ENCODE peak calls at places on chromosomes 11 and 22, in seven cellular contexts. U, S, Z, R, K, H and W are unnamed samples.

GRCh38 chr22:28129319-28129962 is 210.4 kb upstream of the PITPNB start:
- DNase-seq in U (no peak), S (no peak), Z (no peak), R (peak; percentile 46), K (no peak), H (no peak), W (no peak)

GRCh38 chr11:19455731-19456130 is 215.0 kb upstream of the E2F8 start:
- DNase-seq in U (no peak), S (no peak), Z (no peak), R (no peak), K (no peak), H (no peak), W (no peak)

GRCh38 chr11:72577271-72577681 is 96.9 kb downstream of the PDE2A start:
- DNase-seq in U (peak; percentile 42), S (no peak), Z (no peak), R (no peak), K (no peak), H (no peak), W (no peak)

GRCh38 chr22:34880667-34881066 is 185.3 kb upstream of the ISX start:
- DNase-seq in U (no peak), S (no peak), Z (no peak), R (no peak), K (no peak), H (no peak), W (no peak)

GRCh38 chr22:38294193-38294592 is 21.4 kb upstream of the TMEM184B start:
- DNase-seq in U (no peak), S (no peak), Z (no peak), R (no peak), K (no peak), H (no peak), W (no peak)

GRCh38 chr11:123754101-123754568 is at the start of gene OR6X1:
- DNase-seq in U (no peak), S (no peak), Z (no peak), R (no peak), K (no peak), H (no peak), W (no peak)

GRCh38 chr22:44811141-44811540 is 58.8 kb downstream of the ARHGAP8 start:
- DNase-seq in U (peak; percentile 15), S (no peak), Z (no peak), R (no peak), K (no peak), H (no peak), W (no peak)

GRCh38 chr11:11290354-11290753 is 62.7 kb downstream of the CSNK2A3 start:
- DNase-seq in U (no peak), S (no peak), Z (no peak), R (no peak), K (no peak), H (no peak), W (no peak)

GRCh38 chr11:77813256-77813655 is 7.3 kb downstream of the RSF1 start:
- DNase-seq in U (no peak), S (no peak), Z (no peak), R (no peak), K (no peak), H (no peak), W (no peak)

GRCh38 chr11:68010058-68011041 is at the start of gene ALDH3B1:
- DNase-seq in U (no peak), S (peak; percentile 96), Z (peak; percentile 88), R (peak; percentile 90), K (no peak), H (no peak), W (no peak)

GRCh38 chr22:18110944-18111758 is 542 bp downstream of the TUBA8 start:
- DNase-seq in U (no peak), S (no peak), Z (no peak), R (no peak), K (no peak), H (no peak), W (no peak)
- H3K27ac ChIP-seq in U (no peak overlapping the region), S (peak overlapping the region; percentile 68), Z (no peak overlapping the region), R (no peak overlapping the region), K (no peak overlapping the region), H (no peak overlapping the region), W (no peak overlapping the region)

GRCh38 chr22:30312053-30312452 is 14.7 kb downstream of the TBC1D10A start:
- DNase-seq in U (no peak), S (no peak), Z (no peak), R (peak; percentile 77), K (no peak), H (no peak), W (no peak)

GRCh38 chr22:30308518-30309230 is 18.1 kb downstream of the TBC1D10A start:
- DNase-seq in U (no peak), S (no peak), Z (no peak), R (no peak), K (no peak), H (no peak), W (no peak)

GRCh38 chr22:30310881-30311771 is 15.6 kb downstream of the TBC1D10A start:
- DNase-seq in U (no peak), S (peak; percentile 82), Z (peak; percentile 84), R (peak; percentile 58), K (no peak), H (no peak), W (no peak)

GRCh38 chr22:30308096-30308495 is 18.6 kb downstream of the TBC1D10A start:
- DNase-seq in U (no peak), S (no peak), Z (no peak), R (no peak), K (no peak), H (no peak), W (no peak)

GRCh38 chr22:30309981-30310672 is 16.6 kb downstream of the TBC1D10A start:
- DNase-seq in U (no peak), S (no peak), Z (peak; percentile 66), R (no peak), K (no peak), H (no peak), W (no peak)
- H3K27ac ChIP-seq in U (no peak overlapping the region), S (peak overlapping the region; percentile 33), Z (peak overlapping the region; percentile 74), R (no peak overlapping the region), K (no peak overlapping the region), H (peak overlapping the region; percentile 80), W (no peak overlapping the region)

GRCh38 chr11:47566166-47566546 is 757 bp downstream of the PTPMT1 start:
- DNase-seq in U (no peak), S (no peak), Z (no peak), R (peak; percentile 25), K (no peak), H (no peak), W (no peak)
- H3K27ac ChIP-seq in U (peak overlapping the region; percentile 72), S (no peak overlapping the region), Z (peak overlapping the region; percentile 45), R (peak overlapping the region; percentile 38), K (peak overlapping the region; percentile 89), H (peak overlapping the region; percentile 63), W (peak overlapping the region; percentile 21)

DNA sequence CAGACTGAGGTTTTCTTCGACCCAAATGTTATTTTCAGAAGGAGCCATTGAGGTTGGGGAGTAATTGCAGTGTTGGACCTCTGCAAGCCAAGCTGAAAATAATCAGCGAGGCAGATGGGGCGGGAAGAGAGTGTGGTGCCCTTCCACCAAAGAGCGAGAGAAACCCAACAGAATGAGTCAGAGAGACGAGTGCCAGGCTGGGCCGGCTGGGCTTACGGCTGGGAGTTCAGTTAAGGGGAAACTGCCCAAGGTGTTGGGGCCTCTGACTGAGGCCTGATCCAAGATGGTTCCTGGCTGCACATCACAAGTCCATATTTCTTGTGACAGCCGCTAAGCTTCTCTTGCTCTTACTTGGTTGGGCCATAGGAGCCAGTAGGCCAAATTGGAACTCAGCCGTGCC is 30.4 kb upstream of the CREB3L1 start:
- DNase-seq in U (no peak), S (no peak), Z (peak; percentile 18), R (peak; percentile 45), K (no peak), H (no peak), W (no peak)
- H3K27ac ChIP-seq in U (no peak overlapping the region), S (no peak overlapping the region), Z (no peak overlapping the region), R (no peak overlapping the region), K (no peak overlapping the region), H (no peak overlapping the region), W (no peak overlapping the region)

DNA sequence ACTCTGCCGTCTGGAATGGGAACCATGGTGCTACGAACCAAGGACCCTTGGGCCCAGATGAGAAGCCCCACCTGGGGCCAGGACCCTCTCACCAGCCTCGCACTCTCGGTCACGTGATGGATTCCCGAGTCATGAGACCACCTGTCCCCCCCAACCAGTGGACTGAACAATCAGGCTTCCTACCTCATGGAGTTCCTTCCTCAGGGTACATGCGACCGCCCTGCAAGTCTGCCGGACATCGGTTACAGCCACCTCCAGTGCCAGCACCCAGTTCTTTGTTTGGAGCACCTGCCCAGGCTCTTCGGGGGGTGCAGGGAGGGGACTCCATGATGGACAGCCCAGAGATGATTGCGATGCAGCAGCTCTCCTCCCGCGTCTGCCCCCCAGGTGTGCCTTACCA is 20.8 kb upstream of the SLC25A18 start:
- DNase-seq in U (no peak), S (no peak), Z (no peak), R (no peak), K (no peak), H (no peak), W (no peak)
- H3K27ac ChIP-seq in U (no peak overlapping the region), S (no peak overlapping the region), Z (no peak overlapping the region), R (no peak overlapping the region), K (no peak overlapping the region), H (no peak overlapping the region), W (no peak overlapping the region)

DNA sequence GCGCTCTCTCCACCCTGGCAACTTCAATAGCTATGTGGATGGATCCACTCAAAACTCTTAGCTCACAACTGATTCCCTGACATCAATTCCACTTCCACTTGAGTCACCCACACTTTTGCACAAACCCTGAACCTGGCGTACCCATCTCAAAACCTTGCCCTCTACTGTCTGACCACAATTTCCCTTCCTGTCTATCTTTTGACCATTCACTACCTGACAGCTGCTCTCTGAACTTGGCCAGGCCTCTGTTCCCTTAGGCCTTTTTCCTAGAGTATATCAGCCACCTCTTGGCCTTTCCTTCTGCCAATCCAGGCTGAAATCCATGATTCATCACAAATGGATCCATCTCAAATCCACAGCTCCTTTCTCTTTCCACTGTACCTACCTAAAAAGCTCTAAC is 106.0 kb downstream of the RPL27A start:
- DNase-seq in U (no peak), S (no peak), Z (no peak), R (no peak), K (no peak), H (no peak), W (no peak)
- H3K27ac ChIP-seq in U (no peak overlapping the region), S (no peak overlapping the region), Z (no peak overlapping the region), R (no peak overlapping the region), K (no peak overlapping the region), H (no peak overlapping the region), W (no peak overlapping the region)

DNA sequence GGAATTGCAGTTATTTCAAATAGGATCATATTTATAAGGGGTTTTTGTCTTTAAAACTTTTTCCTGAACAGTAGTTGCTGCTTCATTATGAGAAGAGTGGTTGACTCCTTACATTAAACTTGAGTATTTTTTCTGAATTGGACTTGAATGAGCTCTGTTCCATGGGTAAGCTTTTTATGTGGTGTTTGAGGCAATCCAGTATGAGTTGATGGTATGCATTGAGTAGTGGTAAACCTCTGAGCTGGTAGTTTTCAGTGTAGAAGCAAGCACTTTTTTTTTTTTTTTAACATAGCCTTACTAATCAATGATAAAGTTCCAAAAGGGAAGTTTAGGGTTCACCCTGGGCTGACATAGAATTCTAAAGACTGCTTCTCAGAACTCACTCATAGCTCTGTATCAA is 3.4 kb downstream of the KMT2A start:
- DNase-seq in U (no peak), S (no peak), Z (no peak), R (no peak), K (no peak), H (no peak), W (no peak)
- H3K27ac ChIP-seq in U (no peak overlapping the region), S (no peak overlapping the region), Z (no peak overlapping the region), R (no peak overlapping the region), K (peak overlapping the region; percentile 91), H (peak overlapping the region; percentile 89), W (no peak overlapping the region)

GRCh38 chr11:128477811-128478210 is 109.5 kb downstream of the ETS1 start:
- DNase-seq in U (no peak), S (no peak), Z (no peak), R (no peak), K (no peak), H (no peak), W (no peak)
- H3K27ac ChIP-seq in U (peak overlapping the region; percentile 60), S (no peak overlapping the region), Z (no peak overlapping the region), R (no peak overlapping the region), K (no peak overlapping the region), H (peak overlapping the region; percentile 97), W (no peak overlapping the region)